ENCODE peak calls at places on chromosomes 6 and 20, in eight cellular contexts. T is testis, N is ovary, S is uterus, H is H1, K is A549, D is K562, Q is gastrocnemius medialis. F is an unnamed sample. For H3K4me1, the result is how much of the 10 kb centered on the place peaks cover.

GRCh38 chr20:40630723-40631631 is 58.1 kb downstream of the MAFB start:
- DNase-seq in N (no peak), H (no peak), Q (peak), K (no peak), D (no peak), S (no peak), T (no peak), F (no peak)

GRCh38 chr6:63805808-63806572 is 170.4 kb downstream of the PHF3 start:
- DNase-seq in T (no peak), K (peak), S (no peak), Q (no peak), H (no peak), D (no peak), N (no peak), F (peak)

GRCh38 chr6:163532526-163533078 is 118.1 kb downstream of the QKI start:
- DNase-seq in K (no peak), Q (no peak), H (no peak), T (no peak), D (no peak), S (no peak), N (no peak), F (no peak)

GRCh38 chr20:25470045-25470444 is 62.6 kb downstream of the GINS1 start:
- DNase-seq in K (peak), N (no peak), H (peak), Q (no peak), D (peak), S (no peak), T (no peak), F (no peak)

GRCh38 chr6:141265748-141266647 is 866.7 kb upstream of the GJE1 start:
- DNase-seq in K (no peak), N (no peak), S (no peak), D (no peak), Q (no peak), H (no peak), T (no peak), F (no peak)

GRCh38 chr6:20757761-20758160 is 223.5 kb downstream of the CDKAL1 start:
- DNase-seq in Q (no peak), K (peak), D (no peak), H (no peak), N (no peak), T (no peak), S (no peak), F (no peak)

GRCh38 chr20:10171864-10172751 is 46.5 kb upstream of the SNAP25 start:
- DNase-seq in N (peak), S (peak), D (no peak), Q (no peak), K (peak), H (peak), T (peak), F (no peak)

GRCh38 chr20:1809121-1809520 is 86.1 kb upstream of the SIRPA start:
- DNase-seq in Q (no peak), H (no peak), S (no peak), N (no peak), T (no peak), D (no peak), K (peak), F (no peak)

GRCh38 chr6:65299236-65299635 is 407.8 kb downstream of the EYS start:
- DNase-seq in K (no peak), D (no peak), S (no peak), T (no peak), N (no peak), H (no peak), Q (no peak), F (no peak)

GRCh38 chr6:168886964-168887363 is 366.7 kb downstream of the THBS2 start:
- DNase-seq in H (no peak), D (no peak), Q (no peak), K (no peak), T (no peak), S (no peak), N (no peak), F (no peak)

GRCh38 chr20:20795119-20795518 is 82.7 kb upstream of the RALGAPA2 start:
- DNase-seq in T (no peak), K (no peak), N (no peak), H (no peak), D (no peak), Q (no peak), S (no peak), F (no peak)

GRCh38 chr6:100101656-100102055 is 107.6 kb upstream of the MCHR2 start:
- DNase-seq in Q (no peak), K (no peak), N (no peak), T (no peak), D (no peak), H (no peak), S (no peak), F (no peak)

GRCh38 chr6:12886961-12887775 is 170.6 kb downstream of the PHACTR1 start:
- DNase-seq in N (no peak), K (no peak), H (peak), T (peak), Q (no peak), S (no peak), D (no peak), F (no peak)

GRCh38 chr6:19408331-19408730 is 428.8 kb upstream of the ID4 start:
- DNase-seq in N (no peak), D (no peak), H (no peak), S (no peak), T (no peak), Q (no peak), K (no peak), F (no peak)

GRCh38 chr6:133286765-133287164 is 45.6 kb downstream of the EYA4 start:
- DNase-seq in Q (no peak), N (no peak), T (no peak), K (peak), H (no peak), D (peak), S (no peak), F (no peak)

GRCh38 chr20:64065973-64066341 is 3.0 kb downstream of the TCEA2 start:
- DNase-seq in S (no peak), Q (no peak), K (peak), H (no peak), D (peak), T (no peak), N (no peak), F (no peak)

GRCh38 chr6:159720708-159721107 is 6.6 kb upstream of the WTAP start:
- DNase-seq in Q (no peak), D (peak), T (no peak), K (peak), H (no peak), S (no peak), N (no peak), F (peak)

GRCh38 chr20:50278684-50279531 is 88.3 kb downstream of the CEBPB start:
- DNase-seq in H (no peak), S (peak), N (peak), D (peak), K (peak), Q (peak), T (peak), F (peak)

GRCh38 chr6:44650947-44651346 is 263.4 kb downstream of the CDC5L start:
- DNase-seq in D (no peak), H (no peak), T (no peak), N (no peak), Q (no peak), S (no peak), K (no peak), F (no peak)

GRCh38 chr20:25139061-25139705 is 56.3 kb upstream of the ENTPD6 start:
- DNase-seq in N (no peak), H (no peak), S (no peak), T (no peak), Q (no peak), K (peak), D (peak), F (no peak)

GRCh38 chr6:169022079-169022478 is 231.6 kb downstream of the THBS2 start:
- DNase-seq in H (no peak), N (no peak), Q (no peak), S (no peak), K (no peak), T (no peak), D (no peak), F (no peak)

GRCh38 chr6:78850621-78851020 is 16.7 kb upstream of the IRAK1BP1 start:
- DNase-seq in S (no peak), K (no peak), N (no peak), D (no peak), H (no peak), Q (no peak), T (no peak), F (no peak)

GRCh38 chr20:62644044-62644795 is 1.9 kb downstream of the SLCO4A1 start:
- DNase-seq in N (no peak), K (no peak), H (no peak), Q (no peak), S (no peak), D (no peak), T (no peak), F (no peak)

GRCh38 chr20:62641749-62642665 is at the start of gene SLCO4A1:
- DNase-seq in N (peak), T (peak), S (peak), H (peak), Q (peak), D (peak), K (peak), F (peak)

GRCh38 chr20:62642666-62643520 is 590 bp downstream of the SLCO4A1 start:
- DNase-seq in K (peak), S (no peak), H (peak), N (peak), T (peak), D (peak), Q (no peak), F (no peak)

GRCh38 chr20:62644802-62645496 is 2.6 kb downstream of the SLCO4A1 start:
- DNase-seq in Q (no peak), S (no peak), H (no peak), T (no peak), N (no peak), K (no peak), D (no peak), F (no peak)

DNA sequence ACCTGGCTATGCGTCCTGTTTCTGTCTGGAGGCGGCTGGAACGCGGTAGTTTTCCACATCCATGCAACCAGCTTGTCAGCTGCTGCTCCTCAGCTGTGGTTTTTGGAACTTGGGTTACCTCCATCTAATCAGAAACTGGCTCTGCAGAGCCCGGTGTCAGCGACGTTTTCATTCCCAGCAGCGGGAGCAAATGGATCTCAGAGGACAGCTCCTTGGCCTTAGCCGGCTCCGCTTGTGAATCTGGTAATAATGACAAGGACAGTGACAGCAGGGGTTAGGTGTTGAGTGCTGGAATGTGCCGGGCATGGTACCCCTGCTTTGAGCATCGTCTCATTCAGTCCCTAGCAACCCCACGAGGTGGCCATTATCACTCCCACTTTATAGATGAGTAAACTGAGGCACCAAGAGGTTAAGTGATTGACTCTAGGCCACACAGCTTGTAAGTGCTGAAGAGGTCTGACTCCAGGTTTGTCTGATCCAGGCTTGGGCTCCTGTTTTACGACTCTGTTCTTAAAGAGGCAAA is 1.3 kb downstream of the SLCO4A1 start:
- DNase-seq in Q (no peak), D (peak), S (no peak), T (no peak), H (no peak), K (no peak), N (no peak), F (no peak)
- H3K4me1 ChIP-seq in Q (under half), D (half or more), S (under half), T (under half), H (under half), K (under half), N (under half), F (half or more)

GRCh38 chr20:3781153-3781910 is at the start of gene SPEF1:
- DNase-seq in H (peak), K (peak), Q (peak), S (peak), N (peak), T (peak), D (peak), F (peak)
- TF ChIP-seq POLR2A in H (no peak), K (no peak), Q (no peak), S (no peak), N (no peak), T (no peak), D (no peak), F (no peak)

DNA sequence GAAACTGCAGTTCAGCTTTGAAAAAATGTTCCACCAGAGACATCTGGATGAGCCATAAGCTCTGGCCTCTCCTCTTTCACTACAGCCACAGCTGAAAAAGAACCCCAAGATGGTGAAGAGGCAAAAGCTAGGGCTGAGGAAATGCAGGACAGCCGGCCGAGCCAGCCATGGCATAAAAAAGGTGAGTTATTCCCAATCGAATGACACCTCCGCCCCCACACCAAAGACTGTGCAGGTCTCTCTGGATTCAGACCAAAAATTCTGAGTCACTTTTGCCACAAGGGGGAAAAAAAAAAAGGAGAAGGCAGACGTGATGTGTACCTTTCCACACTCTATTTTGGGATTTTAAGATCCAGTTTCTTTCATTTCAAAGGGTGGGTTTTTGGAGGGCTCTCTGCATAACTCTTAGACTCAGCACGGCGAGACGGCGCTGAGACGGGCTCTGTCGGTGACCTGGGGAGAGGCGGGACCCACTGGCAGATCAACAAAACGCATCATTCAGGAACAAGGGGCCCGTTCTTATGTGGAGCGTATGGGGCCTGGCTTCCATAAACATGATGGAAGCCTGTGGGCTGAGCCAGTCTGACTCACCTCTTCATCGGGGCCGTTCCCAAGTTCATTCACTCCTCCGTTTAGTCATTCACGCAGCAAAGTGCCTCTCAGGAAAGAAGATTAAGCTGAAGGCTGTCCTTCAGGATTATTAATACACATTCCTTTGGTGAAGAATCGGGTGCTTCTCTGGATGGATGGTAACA is 54.8 kb downstream of the NFATC2 start:
- DNase-seq in K (peak), T (no peak), Q (no peak), N (no peak), D (peak), S (peak), H (no peak), F (no peak)
- H3K4me3 ChIP-seq in K (no peak), T (no peak), Q (no peak), N (no peak), D (no peak), S (no peak), H (no peak), F (no peak)

GRCh38 chr6:30727920-30728605 is 7.9 kb downstream of the TUBB start:
- DNase-seq in D (peak), S (no peak), T (no peak), Q (no peak), N (no peak), H (no peak), K (peak), F (no peak)

GRCh38 chr6:30722280-30723112 is 2.3 kb downstream of the TUBB start:
- DNase-seq in D (peak), H (peak), K (peak), N (peak), S (peak), T (peak), Q (peak), F (peak)

GRCh38 chr6:30726506-30727413 is 6.6 kb downstream of the TUBB start:
- DNase-seq in D (no peak), K (no peak), H (no peak), T (no peak), S (no peak), Q (no peak), N (no peak), F (no peak)

GRCh38 chr6:30724906-30725667 is 4.9 kb downstream of the TUBB start:
- DNase-seq in K (no peak), S (no peak), H (no peak), T (no peak), N (no peak), D (peak), Q (no peak), F (no peak)

GRCh38 chr6:30725713-30726505 is 5.8 kb downstream of the TUBB start:
- DNase-seq in T (no peak), H (peak), D (peak), S (no peak), K (peak), Q (no peak), N (no peak), F (no peak)
- H3K4me1 ChIP-seq in T (under half), H (under half), D (under half), S (under half), K (half or more), Q (under half), N (under half), F (under half)

GRCh38 chr6:28124350-28124970 is at the start of gene ZSCAN16:
- DNase-seq in D (no peak), Q (peak), T (peak), S (peak), N (peak), H (peak), K (peak), F (peak)
- TF ChIP-seq POLR2A in D (no peak), Q (no peak), T (no peak), S (no peak), N (no peak), H (peak), K (peak), F (no peak)

GRCh38 chr20:22584922-22585785 is 782 bp upstream of the FOXA2 start:
- DNase-seq in Q (no peak), H (peak), K (peak), N (no peak), T (no peak), D (no peak), S (no peak), F (no peak)
- H3K4me3 ChIP-seq in Q (no peak), H (no peak), K (peak), N (no peak), T (no peak), D (peak), S (no peak), F (no peak)

F was measured in tibial nerve.